ENCODE peak calls at places on chromosomes 2 and 18, in seven cellular contexts. One of them, this sample, is unnamed.

GRCh38 chr2:199923924-199924323 is 12.8 kb downstream of the C2orf69 start:
- DNase-seq in ascending aorta: no peak
- DNase-seq in IMR-90: no peak
- DNase-seq in CD4-positive, CD25-positive, alpha-beta regulatory T cell: no peak
- DNase-seq in mucosa of descending colon: no peak
- DNase-seq in endothelial cell of umbilical vein: no peak
- DNase-seq in HFF-Myc: no peak
- DNase-seq in this sample: no peak

GRCh38 chr2:115560671-115561070 is 1118.2 kb downstream of the DPP10 start:
- DNase-seq in ascending aorta: no peak
- DNase-seq in IMR-90: no peak
- DNase-seq in CD4-positive, CD25-positive, alpha-beta regulatory T cell: no peak
- DNase-seq in mucosa of descending colon: no peak
- DNase-seq in endothelial cell of umbilical vein: no peak
- DNase-seq in HFF-Myc: no peak
- DNase-seq in this sample: no peak

GRCh38 chr2:191255756-191256312 is 10.6 kb downstream of the MYO1B start:
- DNase-seq in ascending aorta: no peak
- DNase-seq in IMR-90: peak
- DNase-seq in CD4-positive, CD25-positive, alpha-beta regulatory T cell: no peak
- DNase-seq in mucosa of descending colon: no peak
- DNase-seq in endothelial cell of umbilical vein: no peak
- DNase-seq in HFF-Myc: no peak
- DNase-seq in this sample: no peak

GRCh38 chr18:34970106-34970505 is 71.1 kb upstream of the MAPRE2 start:
- DNase-seq in ascending aorta: no peak
- DNase-seq in IMR-90: peak
- DNase-seq in CD4-positive, CD25-positive, alpha-beta regulatory T cell: no peak
- DNase-seq in mucosa of descending colon: no peak
- DNase-seq in endothelial cell of umbilical vein: no peak
- DNase-seq in HFF-Myc: no peak
- DNase-seq in this sample: no peak

GRCh38 chr2:1430491-1430890 is 17.2 kb downstream of the TPO start:
- DNase-seq in ascending aorta: no peak
- DNase-seq in IMR-90: no peak
- DNase-seq in CD4-positive, CD25-positive, alpha-beta regulatory T cell: no peak
- DNase-seq in mucosa of descending colon: no peak
- DNase-seq in endothelial cell of umbilical vein: no peak
- DNase-seq in HFF-Myc: no peak
- DNase-seq in this sample: no peak

GRCh38 chr2:160389875-160390274 is 103.7 kb downstream of the RBMS1 start:
- DNase-seq in ascending aorta: no peak
- DNase-seq in IMR-90: peak
- DNase-seq in CD4-positive, CD25-positive, alpha-beta regulatory T cell: no peak
- DNase-seq in mucosa of descending colon: no peak
- DNase-seq in endothelial cell of umbilical vein: no peak
- DNase-seq in HFF-Myc: no peak
- DNase-seq in this sample: no peak

GRCh38 chr2:65320042-65320711 is 92.5 kb downstream of the ACTR2 start:
- DNase-seq in ascending aorta: no peak
- DNase-seq in IMR-90: peak
- DNase-seq in CD4-positive, CD25-positive, alpha-beta regulatory T cell: peak
- DNase-seq in mucosa of descending colon: no peak
- DNase-seq in endothelial cell of umbilical vein: peak
- DNase-seq in HFF-Myc: peak
- DNase-seq in this sample: no peak

GRCh38 chr2:61423714-61424113 is 47.2 kb downstream of the USP34 start:
- DNase-seq in ascending aorta: no peak
- DNase-seq in IMR-90: peak
- DNase-seq in CD4-positive, CD25-positive, alpha-beta regulatory T cell: no peak
- DNase-seq in mucosa of descending colon: no peak
- DNase-seq in endothelial cell of umbilical vein: peak
- DNase-seq in HFF-Myc: no peak
- DNase-seq in this sample: no peak

GRCh38 chr18:75592527-75592926 is 165.0 kb upstream of the SMIM21 start:
- DNase-seq in ascending aorta: no peak
- DNase-seq in IMR-90: no peak
- DNase-seq in CD4-positive, CD25-positive, alpha-beta regulatory T cell: no peak
- DNase-seq in mucosa of descending colon: no peak
- DNase-seq in endothelial cell of umbilical vein: no peak
- DNase-seq in HFF-Myc: no peak
- DNase-seq in this sample: no peak

GRCh38 chr2:37365669-37366068 is 21.2 kb downstream of the QPCT start:
- DNase-seq in ascending aorta: no peak
- DNase-seq in IMR-90: no peak
- DNase-seq in CD4-positive, CD25-positive, alpha-beta regulatory T cell: no peak
- DNase-seq in mucosa of descending colon: no peak
- DNase-seq in endothelial cell of umbilical vein: no peak
- DNase-seq in HFF-Myc: no peak
- DNase-seq in this sample: no peak

GRCh38 chr2:148674063-148675020 is 29.8 kb downstream of the EPC2 start:
- DNase-seq in ascending aorta: no peak
- DNase-seq in IMR-90: peak
- DNase-seq in CD4-positive, CD25-positive, alpha-beta regulatory T cell: peak
- DNase-seq in mucosa of descending colon: peak
- DNase-seq in endothelial cell of umbilical vein: peak
- DNase-seq in HFF-Myc: no peak
- DNase-seq in this sample: peak

GRCh38 chr2:11635141-11635540 is 34.9 kb downstream of the NTSR2 start:
- DNase-seq in ascending aorta: no peak
- DNase-seq in IMR-90: no peak
- DNase-seq in CD4-positive, CD25-positive, alpha-beta regulatory T cell: no peak
- DNase-seq in mucosa of descending colon: no peak
- DNase-seq in endothelial cell of umbilical vein: no peak
- DNase-seq in HFF-Myc: no peak
- DNase-seq in this sample: no peak

GRCh38 chr18:57533399-57533884 is 53.1 kb downstream of the FECH start:
- DNase-seq in ascending aorta: no peak
- DNase-seq in IMR-90: peak
- DNase-seq in CD4-positive, CD25-positive, alpha-beta regulatory T cell: no peak
- DNase-seq in mucosa of descending colon: no peak
- DNase-seq in endothelial cell of umbilical vein: no peak
- DNase-seq in HFF-Myc: no peak
- DNase-seq in this sample: no peak

GRCh38 chr2:23503682-23504081 is 118.7 kb downstream of the KLHL29 start:
- DNase-seq in ascending aorta: no peak
- DNase-seq in IMR-90: no peak
- DNase-seq in CD4-positive, CD25-positive, alpha-beta regulatory T cell: no peak
- DNase-seq in mucosa of descending colon: no peak
- DNase-seq in endothelial cell of umbilical vein: no peak
- DNase-seq in HFF-Myc: no peak
- DNase-seq in this sample: no peak

GRCh38 chr18:1968801-1969498 is 602.4 kb downstream of the METTL4 start:
- DNase-seq in ascending aorta: no peak
- DNase-seq in IMR-90: no peak
- DNase-seq in CD4-positive, CD25-positive, alpha-beta regulatory T cell: no peak
- DNase-seq in mucosa of descending colon: no peak
- DNase-seq in endothelial cell of umbilical vein: no peak
- DNase-seq in HFF-Myc: no peak
- DNase-seq in this sample: no peak

GRCh38 chr18:39558658-39559057 is 1993.1 kb upstream of the CELF4 start:
- DNase-seq in ascending aorta: no peak
- DNase-seq in IMR-90: peak
- DNase-seq in CD4-positive, CD25-positive, alpha-beta regulatory T cell: no peak
- DNase-seq in mucosa of descending colon: no peak
- DNase-seq in endothelial cell of umbilical vein: no peak
- DNase-seq in HFF-Myc: no peak
- DNase-seq in this sample: no peak

GRCh38 chr2:106183093-106183837 is 10.8 kb downstream of the UXS1 start:
- DNase-seq in ascending aorta: no peak
- DNase-seq in IMR-90: peak
- DNase-seq in CD4-positive, CD25-positive, alpha-beta regulatory T cell: no peak
- DNase-seq in mucosa of descending colon: no peak
- DNase-seq in endothelial cell of umbilical vein: no peak
- DNase-seq in HFF-Myc: no peak
- DNase-seq in this sample: no peak

GRCh38 chr2:100924122-100924519 is 78.0 kb upstream of the RPL31 start:
- DNase-seq in ascending aorta: no peak
- DNase-seq in IMR-90: no peak
- DNase-seq in CD4-positive, CD25-positive, alpha-beta regulatory T cell: no peak
- DNase-seq in mucosa of descending colon: no peak
- DNase-seq in endothelial cell of umbilical vein: no peak
- DNase-seq in HFF-Myc: no peak
- DNase-seq in this sample: no peak

GRCh38 chr2:120299024-120299423 is 46.4 kb downstream of the RALB start:
- DNase-seq in ascending aorta: no peak
- DNase-seq in IMR-90: no peak
- DNase-seq in CD4-positive, CD25-positive, alpha-beta regulatory T cell: no peak
- DNase-seq in mucosa of descending colon: no peak
- DNase-seq in endothelial cell of umbilical vein: no peak
- DNase-seq in HFF-Myc: no peak
- DNase-seq in this sample: no peak

GRCh38 chr2:138503087-138503442 is 1.5 kb downstream of the SPOPL start:
- DNase-seq in ascending aorta: no peak
- DNase-seq in IMR-90: no peak
- DNase-seq in CD4-positive, CD25-positive, alpha-beta regulatory T cell: peak
- DNase-seq in mucosa of descending colon: no peak
- DNase-seq in endothelial cell of umbilical vein: peak
- DNase-seq in HFF-Myc: no peak
- DNase-seq in this sample: peak

GRCh38 chr2:60385648-60386047 is 167.8 kb downstream of the BCL11A start:
- DNase-seq in ascending aorta: no peak
- DNase-seq in IMR-90: no peak
- DNase-seq in CD4-positive, CD25-positive, alpha-beta regulatory T cell: no peak
- DNase-seq in mucosa of descending colon: no peak
- DNase-seq in endothelial cell of umbilical vein: no peak
- DNase-seq in HFF-Myc: no peak
- DNase-seq in this sample: no peak

GRCh38 chr2:19119326-19120001 is 239.0 kb downstream of the OSR1 start:
- DNase-seq in ascending aorta: no peak
- DNase-seq in IMR-90: no peak
- DNase-seq in CD4-positive, CD25-positive, alpha-beta regulatory T cell: no peak
- DNase-seq in mucosa of descending colon: no peak
- DNase-seq in endothelial cell of umbilical vein: no peak
- DNase-seq in HFF-Myc: no peak
- DNase-seq in this sample: no peak

GRCh38 chr2:217629347-217629746 is 373.4 kb downstream of the TNS1 start:
- DNase-seq in ascending aorta: no peak
- DNase-seq in IMR-90: no peak
- DNase-seq in CD4-positive, CD25-positive, alpha-beta regulatory T cell: no peak
- DNase-seq in mucosa of descending colon: no peak
- DNase-seq in endothelial cell of umbilical vein: no peak
- DNase-seq in HFF-Myc: no peak
- DNase-seq in this sample: no peak

GRCh38 chr2:217628061-217628460 is 374.7 kb downstream of the TNS1 start:
- DNase-seq in ascending aorta: no peak
- DNase-seq in IMR-90: no peak
- DNase-seq in CD4-positive, CD25-positive, alpha-beta regulatory T cell: no peak
- DNase-seq in mucosa of descending colon: no peak
- DNase-seq in endothelial cell of umbilical vein: no peak
- DNase-seq in HFF-Myc: no peak
- DNase-seq in this sample: no peak

GRCh38 chr2:217631091-217631490 is 371.7 kb downstream of the TNS1 start:
- DNase-seq in ascending aorta: no peak
- DNase-seq in IMR-90: no peak
- DNase-seq in CD4-positive, CD25-positive, alpha-beta regulatory T cell: no peak
- DNase-seq in mucosa of descending colon: no peak
- DNase-seq in endothelial cell of umbilical vein: no peak
- DNase-seq in HFF-Myc: no peak
- DNase-seq in this sample: no peak

GRCh38 chr2:217634871-217635270 is 367.9 kb downstream of the TNS1 start:
- DNase-seq in ascending aorta: no peak
- DNase-seq in IMR-90: no peak
- DNase-seq in CD4-positive, CD25-positive, alpha-beta regulatory T cell: no peak
- DNase-seq in mucosa of descending colon: no peak
- DNase-seq in endothelial cell of umbilical vein: no peak
- DNase-seq in HFF-Myc: no peak
- DNase-seq in this sample: no peak

GRCh38 chr2:217632036-217632435 is 370.8 kb downstream of the TNS1 start:
- DNase-seq in ascending aorta: no peak
- DNase-seq in IMR-90: no peak
- DNase-seq in CD4-positive, CD25-positive, alpha-beta regulatory T cell: no peak
- DNase-seq in mucosa of descending colon: peak
- DNase-seq in endothelial cell of umbilical vein: no peak
- DNase-seq in HFF-Myc: no peak
- DNase-seq in this sample: no peak
- H3K4me3 ChIP-seq in ascending aorta: no peak
- H3K4me3 ChIP-seq in IMR-90: no peak
- H3K4me3 ChIP-seq in CD4-positive, CD25-positive, alpha-beta regulatory T cell: no peak
- H3K4me3 ChIP-seq in mucosa of descending colon: no peak
- H3K4me3 ChIP-seq in endothelial cell of umbilical vein: no peak
- H3K4me3 ChIP-seq in HFF-Myc: no peak
- H3K4me3 ChIP-seq in this sample: no peak

GRCh38 chr2:16482485-16482884 is 183.1 kb downstream of the CYRIA start:
- DNase-seq in ascending aorta: no peak
- DNase-seq in IMR-90: no peak
- DNase-seq in CD4-positive, CD25-positive, alpha-beta regulatory T cell: no peak
- DNase-seq in mucosa of descending colon: no peak
- DNase-seq in endothelial cell of umbilical vein: no peak
- DNase-seq in HFF-Myc: no peak
- DNase-seq in this sample: no peak

GRCh38 chr2:16487686-16488085 is 177.9 kb downstream of the CYRIA start:
- DNase-seq in ascending aorta: no peak
- DNase-seq in IMR-90: peak
- DNase-seq in CD4-positive, CD25-positive, alpha-beta regulatory T cell: no peak
- DNase-seq in mucosa of descending colon: peak
- DNase-seq in endothelial cell of umbilical vein: peak
- DNase-seq in HFF-Myc: no peak
- DNase-seq in this sample: no peak
- H3K4me3 ChIP-seq in ascending aorta: no peak
- H3K4me3 ChIP-seq in IMR-90: no peak
- H3K4me3 ChIP-seq in CD4-positive, CD25-positive, alpha-beta regulatory T cell: no peak
- H3K4me3 ChIP-seq in mucosa of descending colon: no peak
- H3K4me3 ChIP-seq in endothelial cell of umbilical vein: no peak
- H3K4me3 ChIP-seq in HFF-Myc: no peak
- H3K4me3 ChIP-seq in this sample: no peak

DNA sequence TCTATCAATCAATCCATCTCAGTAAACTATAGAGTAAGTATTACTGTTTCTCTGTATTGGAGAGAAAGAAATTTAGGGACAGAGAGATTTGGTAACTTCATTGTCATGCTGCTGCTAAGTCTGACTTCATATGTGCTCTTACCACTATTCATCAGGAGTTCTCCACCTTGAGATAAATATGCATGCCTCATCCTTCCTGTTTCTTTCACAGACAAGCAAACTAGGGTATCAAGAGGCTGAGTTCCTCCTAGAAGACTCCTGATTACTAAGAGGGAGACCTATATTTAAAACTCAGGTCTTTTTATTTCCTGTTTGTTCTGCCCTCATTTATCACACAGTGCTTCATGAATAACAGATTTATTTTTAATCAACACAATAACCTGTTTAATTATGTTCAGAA is 34.1 kb downstream of the RIT2 start:
- DNase-seq in ascending aorta: no peak
- DNase-seq in IMR-90: no peak
- DNase-seq in CD4-positive, CD25-positive, alpha-beta regulatory T cell: no peak
- DNase-seq in mucosa of descending colon: no peak
- DNase-seq in endothelial cell of umbilical vein: no peak
- DNase-seq in HFF-Myc: no peak
- DNase-seq in this sample: no peak
- H3K4me3 ChIP-seq in ascending aorta: no peak
- H3K4me3 ChIP-seq in IMR-90: no peak
- H3K4me3 ChIP-seq in CD4-positive, CD25-positive, alpha-beta regulatory T cell: no peak
- H3K4me3 ChIP-seq in mucosa of descending colon: no peak
- H3K4me3 ChIP-seq in endothelial cell of umbilical vein: no peak
- H3K4me3 ChIP-seq in HFF-Myc: no peak
- H3K4me3 ChIP-seq in this sample: no peak

DNA sequence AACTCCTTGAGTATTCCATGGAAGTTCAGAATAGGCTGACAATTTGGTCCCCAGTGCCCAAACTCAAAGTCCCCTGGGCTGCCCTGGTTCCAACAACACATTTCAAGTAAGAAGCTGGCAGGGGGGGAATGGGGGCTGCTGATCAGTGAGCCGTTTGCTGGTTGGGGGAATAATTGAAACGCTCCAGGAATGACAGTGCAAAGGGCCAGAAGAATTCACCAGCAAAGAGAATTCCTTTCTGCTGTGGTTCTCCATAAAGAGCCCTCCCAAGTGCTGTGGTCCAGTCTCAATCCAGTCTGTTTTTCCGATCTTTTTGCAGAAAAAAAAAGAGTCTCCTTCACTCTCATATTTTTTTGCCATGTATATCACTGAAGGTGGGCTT is 95.1 kb upstream of the THOC1 start:
- DNase-seq in ascending aorta: no peak
- DNase-seq in IMR-90: no peak
- DNase-seq in CD4-positive, CD25-positive, alpha-beta regulatory T cell: no peak
- DNase-seq in mucosa of descending colon: no peak
- DNase-seq in endothelial cell of umbilical vein: no peak
- DNase-seq in HFF-Myc: no peak
- DNase-seq in this sample: no peak
- H3K4me3 ChIP-seq in ascending aorta: no peak
- H3K4me3 ChIP-seq in IMR-90: no peak
- H3K4me3 ChIP-seq in CD4-positive, CD25-positive, alpha-beta regulatory T cell: no peak
- H3K4me3 ChIP-seq in mucosa of descending colon: no peak
- H3K4me3 ChIP-seq in endothelial cell of umbilical vein: no peak
- H3K4me3 ChIP-seq in HFF-Myc: no peak
- H3K4me3 ChIP-seq in this sample: no peak